ENCODE peak calls at places on chromosome 19, in six cellular contexts. H is CD8-positive, alpha-beta T cell; W is breast epithelium; L is testis; D is IMR-90; Z is naive thymus-derived CD4-positive, alpha-beta T cell. A is an unnamed sample. For H3K9me3, the result is how much of the 10 kb centered on the place peaks cover.

GRCh38 chr19:4984448-4984990 is 15.6 kb downstream of the KDM4B start:
- DNase-seq in H (no peak), W (no peak), L (no peak), D (no peak), Z (no peak), A (no peak)

GRCh38 chr19:40954573-40954972 is 36.5 kb upstream of the CYP2B6 start:
- DNase-seq in H (no peak), W (no peak), L (no peak), D (no peak), Z (no peak), A (no peak)

GRCh38 chr19:33438987-33439781 is 65.7 kb downstream of the CEBPG start:
- DNase-seq in H (no peak), W (no peak), L (no peak), D (no peak), Z (no peak), A (no peak)

GRCh38 chr19:1851581-1852293 is 3.5 kb upstream of the REXO1 start:
- DNase-seq in H (peak), W (no peak), L (no peak), D (no peak), Z (peak), A (no peak)

GRCh38 chr19:19342086-19343015 is 21.7 kb downstream of the MAU2 start:
- DNase-seq in H (no peak), W (peak), L (peak), D (peak), Z (no peak), A (no peak)

GRCh38 chr19:55206664-55207500 is 2.4 kb downstream of the PTPRH start:
- DNase-seq in H (no peak), W (peak), L (peak), D (peak), Z (no peak), A (no peak)

GRCh38 chr19:7842661-7843294 is 12.8 kb downstream of the EVI5L start:
- DNase-seq in H (no peak), W (no peak), L (no peak), D (no peak), Z (no peak), A (no peak)

GRCh38 chr19:1789282-1790020 is 22.6 kb downstream of the ATP8B3 start:
- DNase-seq in H (no peak), W (no peak), L (no peak), D (no peak), Z (no peak), A (no peak)

GRCh38 chr19:46607441-46607841 is 6.3 kb downstream of the CALM3 start:
- DNase-seq in H (no peak), W (peak), L (no peak), D (no peak), Z (no peak), A (no peak)

GRCh38 chr19:28488006-28488405 is 724.9 kb downstream of the UQCRFS1 start:
- DNase-seq in H (no peak), W (no peak), L (no peak), D (no peak), Z (no peak), A (no peak)

GRCh38 chr19:49682274-49682673 is 5.2 kb downstream of the PRMT1 start:
- DNase-seq in H (no peak), W (no peak), L (no peak), D (no peak), Z (no peak), A (no peak)

GRCh38 chr19:9872618-9873242 is 37.6 kb downstream of the PIN1 start:
- DNase-seq in H (no peak), W (no peak), L (no peak), D (no peak), Z (no peak), A (no peak)

GRCh38 chr19:17281391-17282304 is at the start of gene ANKLE1:
- DNase-seq in H (no peak), W (no peak), L (no peak), D (no peak), Z (peak), A (no peak)

GRCh38 chr19:43545981-43546380 is 13.0 kb downstream of the ZNF575 start:
- DNase-seq in H (no peak), W (no peak), L (no peak), D (no peak), Z (no peak), A (no peak)

GRCh38 chr19:3683866-3684816 is 16.1 kb downstream of the PIP5K1C start:
- DNase-seq in H (no peak), W (no peak), L (no peak), D (peak), Z (no peak), A (no peak)

GRCh38 chr19:5628470-5628869 is 5.6 kb downstream of the SAFB start:
- DNase-seq in H (no peak), W (no peak), L (no peak), D (peak), Z (no peak), A (no peak)

GRCh38 chr19:29263305-29264080 is 50.5 kb upstream of the UQCRFS1 start:
- DNase-seq in H (peak), W (no peak), L (peak), D (peak), Z (peak), A (peak)

GRCh38 chr19:2722541-2723344 is 1.6 kb upstream of the DIRAS1 start:
- DNase-seq in H (no peak), W (peak), L (peak), D (peak), Z (no peak), A (no peak)

GRCh38 chr19:40471111-40471510 is 4.3 kb downstream of the SPTBN4 start:
- DNase-seq in H (no peak), W (no peak), L (no peak), D (no peak), Z (no peak), A (no peak)

GRCh38 chr19:18520848-18521691 is 800 bp downstream of the ELL start:
- DNase-seq in H (no peak), W (no peak), L (no peak), D (no peak), Z (no peak), A (no peak)

GRCh38 chr19:33196446-33197193 is 2.5 kb downstream of the LRP3 start:
- DNase-seq in H (no peak), W (no peak), L (no peak), D (no peak), Z (no peak), A (no peak)

GRCh38 chr19:2500861-2501260 is 24.9 kb downstream of the GADD45B start:
- DNase-seq in H (no peak), W (no peak), L (no peak), D (no peak), Z (no peak), A (no peak)

GRCh38 chr19:10644351-10645007 is 9.7 kb upstream of the ILF3 start:
- DNase-seq in H (peak), W (peak), L (peak), D (peak), Z (peak), A (peak)

GRCh38 chr19:4199699-4200293 is 17.3 kb downstream of the ANKRD24 start:
- DNase-seq in H (no peak), W (no peak), L (no peak), D (no peak), Z (no peak), A (no peak)

GRCh38 chr19:8355631-8356402 is 8.1 kb upstream of the ANGPTL4 start:
- DNase-seq in H (no peak), W (no peak), L (peak), D (peak), Z (no peak), A (no peak)

GRCh38 chr19:2770055-2771013 is 12.7 kb downstream of the SGTA start:
- DNase-seq in H (no peak), W (no peak), L (peak), D (peak), Z (no peak), A (no peak)

GRCh38 chr19:8477889-8478288 is 24.6 kb downstream of the PRAM1 start:
- DNase-seq in H (no peak), W (no peak), L (no peak), D (no peak), Z (no peak), A (no peak)

GRCh38 chr19:31627824-31628223 is 278.6 kb upstream of the TSHZ3 start:
- DNase-seq in H (no peak), W (no peak), L (no peak), D (no peak), Z (no peak), A (no peak)

GRCh38 chr19:47247308-47247990 is 8.9 kb upstream of the CCDC9 start:
- DNase-seq in H (peak), W (peak), L (peak), D (peak), Z (peak), A (peak)

GRCh38 chr19:23788415-23788814 is 29.7 kb upstream of the ZNF681 start:
- DNase-seq in H (no peak), W (no peak), L (no peak), D (no peak), Z (no peak), A (no peak)

GRCh38 chr19:6002591-6002990 is 24.7 kb upstream of the RANBP3 start:
- DNase-seq in H (no peak), W (no peak), L (no peak), D (no peak), Z (no peak), A (no peak)

GRCh38 chr19:457636-458035 is 3.2 kb downstream of the SHC2 start:
- DNase-seq in H (no peak), W (no peak), L (peak), D (no peak), Z (no peak), A (no peak)

GRCh38 chr19:41373993-41374392 is 2.3 kb upstream of the TMEM91 start:
- DNase-seq in H (no peak), W (peak), L (peak), D (peak), Z (no peak), A (no peak)

GRCh38 chr19:22602631-22603272 is 31.4 kb upstream of the ZNF492 start:
- DNase-seq in H (no peak), W (no peak), L (no peak), D (no peak), Z (no peak), A (no peak)
- H3K9me3 ChIP-seq in H (under half), W (under half), L (under half), D (half or more), Z (under half), A (under half)

GRCh38 chr19:56594783-56595547 is at the start of gene ZNF71:
- DNase-seq in H (peak), W (peak), L (peak), D (peak), Z (peak), A (peak)

GRCh38 chr19:56597696-56598095 is 2.6 kb downstream of the ZNF71 start:
- DNase-seq in H (no peak), W (no peak), L (no peak), D (peak), Z (no peak), A (no peak)

GRCh38 chr19:56595548-56595899 is 422 bp downstream of the ZNF71 start:
- DNase-seq in H (no peak), W (no peak), L (no peak), D (peak), Z (no peak), A (no peak)

GRCh38 chr19:56596676-56597075 is 1.6 kb downstream of the ZNF71 start:
- DNase-seq in H (no peak), W (no peak), L (no peak), D (no peak), Z (no peak), A (no peak)

DNA sequence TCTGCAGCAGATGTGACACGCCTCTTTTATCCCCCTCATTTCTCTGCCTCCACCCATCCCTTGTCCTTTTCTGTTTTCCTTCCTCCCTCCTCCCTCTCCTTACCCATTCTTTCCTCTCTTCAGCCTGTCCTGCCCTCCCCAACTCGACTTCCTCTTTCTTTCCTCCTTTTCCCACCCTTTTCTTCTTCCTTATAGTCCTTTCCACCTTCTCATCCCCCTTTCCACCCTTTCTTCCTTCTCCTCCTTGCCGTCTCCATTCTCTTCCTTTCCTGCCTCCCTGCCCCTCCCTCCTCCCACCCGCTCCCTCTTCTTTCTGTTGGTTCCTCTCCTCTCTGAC is 688 bp upstream of the ZNF71 start:
- DNase-seq in H (no peak), W (no peak), L (no peak), D (no peak), Z (no peak), A (no peak)
- H3K9me3 ChIP-seq in H (under half), W (under half), L (under half), D (under half), Z (under half), A (under half)

DNA sequence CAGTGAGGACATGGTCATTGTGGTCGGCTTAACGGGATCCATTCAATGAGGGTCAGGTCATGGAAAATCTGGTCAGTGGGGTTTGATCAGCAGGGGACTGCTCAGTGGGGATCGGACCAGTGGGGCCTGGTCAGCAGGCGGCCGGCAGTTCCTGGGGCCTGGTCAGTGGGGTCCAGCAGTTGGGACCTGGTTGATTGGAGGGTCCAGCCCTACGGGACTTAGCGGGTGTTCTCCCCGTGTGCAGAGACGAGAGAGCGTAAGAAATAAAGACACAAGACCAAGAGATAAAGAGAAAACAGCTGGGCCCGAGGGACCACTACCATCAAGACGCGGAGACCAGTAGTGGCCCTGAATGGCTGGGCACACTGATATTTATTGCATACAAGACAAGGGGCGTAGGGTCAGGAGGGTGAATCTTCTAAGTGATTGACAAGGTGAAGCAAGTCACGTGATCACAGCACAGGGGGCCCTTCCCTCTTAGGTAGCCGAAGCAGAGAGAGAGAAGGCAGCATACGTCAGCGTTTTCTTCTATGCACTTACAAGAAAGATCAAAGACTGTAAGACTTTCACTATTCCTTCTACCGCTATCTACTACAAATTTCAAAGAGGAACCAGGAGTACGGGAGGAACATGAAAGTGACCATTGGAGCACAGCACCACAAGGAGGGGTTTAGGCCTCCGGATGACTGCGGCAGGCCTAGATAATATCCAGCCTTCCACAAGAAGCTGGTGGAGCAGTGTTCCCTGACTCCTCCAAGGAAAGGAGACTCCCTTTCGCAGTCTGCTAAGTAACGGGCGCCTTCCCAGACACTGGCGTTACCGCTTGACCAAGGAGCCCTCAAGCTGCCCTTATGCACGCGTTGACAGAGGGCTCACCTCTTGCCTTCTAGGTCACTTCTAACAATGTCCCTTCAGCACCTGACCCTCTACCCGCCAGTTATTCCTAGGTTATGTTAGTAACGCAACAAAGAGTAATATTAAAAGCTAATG is 62.1 kb upstream of the TPM4 start:
- DNase-seq in H (no peak), W (no peak), L (peak), D (no peak), Z (no peak), A (no peak)
- H3K9me3 ChIP-seq in H (under half), W (under half), L (under half), D (under half), Z (under half), A (under half)

GRCh38 chr19:21398851-21399250 is 1.9 kb downstream of the ZNF493 start:
- DNase-seq in H (no peak), W (no peak), L (no peak), D (peak), Z (no peak), A (no peak)
- H3K9me3 ChIP-seq in H (under half), W (under half), L (under half), D (under half), Z (under half), A (under half)